ENCODE peak calls at places on chromosomes 11 and 22, in five cellular contexts. S, F, G, B and O are unnamed samples.

GRCh38 chr11:86769219-86769618 is 31.1 kb upstream of the PRSS23 start:
- DNase-seq in S (no peak), F (no peak), G (no peak), B (no peak), O (no peak)

GRCh38 chr11:118621071-118621815 is 13.8 kb downstream of the PHLDB1 start:
- DNase-seq in S (peak), F (no peak), G (peak), B (peak), O (peak)

GRCh38 chr11:75271730-75272129 is 31.2 kb downstream of the TPBGL start:
- DNase-seq in S (no peak), F (no peak), G (peak), B (no peak), O (peak)

GRCh38 chr22:44891293-44891747 is 118.5 kb downstream of the PHF21B start:
- DNase-seq in S (no peak), F (no peak), G (no peak), B (no peak), O (no peak)

GRCh38 chr11:14369598-14369997 is 10.6 kb upstream of the RRAS2 start:
- DNase-seq in S (no peak), F (no peak), G (no peak), B (no peak), O (no peak)

GRCh38 chr22:43862074-43862881 is at the start of gene SULT4A1:
- DNase-seq in S (peak), F (peak), G (no peak), B (peak), O (peak)

GRCh38 chr11:64874308-64874707 is 4.1 kb downstream of the EHD1 start:
- DNase-seq in S (no peak), F (no peak), G (no peak), B (no peak), O (no peak)

GRCh38 chr11:130679247-130679646 is 230.8 kb downstream of the ADAMTS15 start:
- DNase-seq in S (no peak), F (no peak), G (no peak), B (no peak), O (no peak)

GRCh38 chr11:74932169-74932568 is 16.7 kb downstream of the XRRA1 start:
- DNase-seq in S (no peak), F (no peak), G (no peak), B (no peak), O (no peak)

GRCh38 chr22:41517172-41518047 is 26.9 kb downstream of the POLR3H start:
- DNase-seq in S (peak), F (peak), G (no peak), B (no peak), O (peak)

GRCh38 chr11:118175031-118175531 is 1.4 kb downstream of the SCN2B start:
- DNase-seq in S (no peak), F (no peak), G (peak), B (no peak), O (no peak)

GRCh38 chr11:72782081-72782920 is 11.5 kb downstream of the STARD10 start:
- DNase-seq in S (peak), F (no peak), G (no peak), B (no peak), O (peak)

GRCh38 chr22:45413368-45414211 is at the start of the genes RIBC2 and SMC1B:
- DNase-seq in S (peak), F (peak), G (peak), B (peak), O (peak)

GRCh38 chr11:35163209-35163608 is 24.2 kb downstream of the CD44 start:
- DNase-seq in S (no peak), F (no peak), G (no peak), B (no peak), O (no peak)

GRCh38 chr11:72781313-72782080 is 12.3 kb downstream of the STARD10 start:
- DNase-seq in S (peak), F (no peak), G (peak), B (no peak), O (peak)

GRCh38 chr22:36022162-36022561 is 6.5 kb downstream of the RBFOX2 start:
- DNase-seq in S (no peak), F (no peak), G (no peak), B (no peak), O (no peak)

GRCh38 chr22:49004484-49005399 is 822.9 kb downstream of the BRD1 start:
- DNase-seq in S (no peak), F (no peak), G (no peak), B (no peak), O (no peak)

GRCh38 chr11:108069947-108070346 is 51.4 kb upstream of the ACAT1 start:
- DNase-seq in S (no peak), F (no peak), G (no peak), B (no peak), O (no peak)

GRCh38 chr22:37312549-37313183 is 30.4 kb downstream of the CYTH4 start:
- DNase-seq in S (no peak), F (no peak), G (no peak), B (no peak), O (no peak)

GRCh38 chr22:37316875-37317371 is 34.6 kb downstream of the CYTH4 start:
- DNase-seq in S (peak), F (peak), G (peak), B (peak), O (peak)

GRCh38 chr22:37316405-37316804 is 34.1 kb downstream of the CYTH4 start:
- DNase-seq in S (no peak), F (no peak), G (no peak), B (no peak), O (no peak)

GRCh38 chr22:37313376-37314314 is 31.3 kb downstream of the CYTH4 start:
- DNase-seq in S (no peak), F (no peak), G (no peak), B (no peak), O (no peak)

DNA sequence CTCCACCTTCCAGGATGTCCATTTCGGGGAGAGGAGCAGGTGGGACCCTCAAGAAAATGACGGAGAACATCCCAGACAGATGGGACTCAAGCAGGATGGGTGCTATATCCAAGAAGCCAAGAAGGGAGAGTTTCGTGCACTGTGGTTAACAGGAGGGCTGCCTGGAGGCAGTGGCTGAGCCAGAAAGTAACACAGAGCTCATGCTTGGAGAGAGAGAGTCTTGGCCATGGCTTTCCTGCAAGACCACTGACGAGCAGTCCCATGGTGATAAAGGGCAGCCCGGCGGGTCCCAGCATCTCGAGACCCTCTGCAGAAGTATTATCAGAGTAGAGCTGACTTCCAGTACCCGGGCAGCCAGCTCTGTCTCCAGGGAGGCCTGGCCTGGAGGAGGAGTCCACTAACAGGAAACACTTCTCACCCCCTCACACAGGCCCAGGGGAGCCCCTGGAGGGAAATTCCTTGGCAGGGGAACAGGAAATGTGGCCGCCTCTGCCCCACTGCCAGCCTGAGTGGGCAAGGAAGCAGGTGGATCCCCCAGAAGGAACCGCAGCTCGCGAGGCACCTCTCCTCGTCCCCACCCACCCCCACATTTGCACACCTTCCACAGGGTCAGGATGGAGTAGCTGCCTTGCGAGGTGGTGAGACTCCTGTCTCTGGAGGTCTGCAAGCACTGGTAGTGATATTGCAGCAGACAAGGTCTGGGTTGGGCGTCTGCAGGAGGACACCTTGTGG is 32.2 kb downstream of the CYTH4 start:
- DNase-seq in S (no peak), F (no peak), G (no peak), B (no peak), O (no peak)
- H3K4me3 ChIP-seq in S (no peak), F (no peak), G (no peak), B (no peak), O (no peak)

GRCh38 chr11:12245091-12245490 is 132.3 kb upstream of the PARVA start:
- DNase-seq in S (no peak), F (no peak), G (no peak), B (no peak), O (no peak)
- H3K4me3 ChIP-seq in S (no peak), F (no peak), G (no peak), B (no peak), O (no peak)

DNA sequence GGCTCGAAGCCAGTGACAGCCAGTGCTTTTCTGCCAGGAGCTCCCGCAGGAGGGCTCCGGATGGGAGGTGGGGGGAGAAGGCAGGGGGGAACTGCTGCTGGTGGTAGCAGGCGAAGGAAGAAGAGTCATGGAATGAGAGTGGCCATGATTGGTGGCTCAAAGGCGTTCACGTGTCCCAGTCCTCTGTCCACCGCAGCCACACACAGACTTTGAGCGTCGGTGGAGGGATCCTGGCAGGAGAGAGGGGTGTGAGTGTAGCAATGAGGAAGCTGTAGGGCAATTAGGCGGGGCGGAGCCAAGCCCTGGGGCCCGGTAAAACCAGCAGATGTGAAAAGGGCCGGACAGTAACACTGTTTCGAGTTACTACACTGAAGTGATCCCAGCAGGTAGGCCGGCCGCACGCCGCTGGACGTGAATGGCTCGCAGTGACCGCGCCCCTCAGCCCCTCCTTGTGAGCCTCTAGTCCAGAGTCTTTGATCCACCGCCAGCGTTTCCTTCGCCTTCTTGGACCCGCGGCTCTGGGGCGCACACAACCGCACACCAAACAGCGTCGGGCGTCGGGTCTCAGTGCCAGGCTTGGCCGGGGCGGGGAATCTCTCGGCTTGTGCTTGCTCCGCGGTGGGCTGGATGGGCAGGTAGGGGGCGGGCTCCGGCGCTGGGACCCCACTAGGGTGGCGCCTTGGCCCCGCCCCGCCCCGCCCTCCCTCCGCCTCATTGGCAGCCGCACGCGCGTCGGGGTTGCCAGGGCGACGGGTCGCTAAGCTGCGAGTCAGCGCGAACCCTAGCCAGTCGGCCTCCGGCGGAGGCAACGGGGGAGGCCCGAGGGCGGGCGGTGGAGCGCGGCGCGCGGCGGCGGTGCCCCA is at the start of gene LRRC10B:
- DNase-seq in S (peak), F (peak), G (no peak), B (peak), O (peak)
- H3K4me3 ChIP-seq in S (peak), F (peak), G (peak), B (peak), O (peak)

GRCh38 chr22:20022231-20023069 is 1.5 kb downstream of the TANGO2 start:
- DNase-seq in S (no peak), F (no peak), G (no peak), B (no peak), O (no peak)

GRCh38 chr22:20021196-20022181 is 579 bp downstream of the TANGO2 start:
- DNase-seq in S (peak), F (no peak), G (peak), B (no peak), O (peak)

GRCh38 chr22:20025401-20026203 is 4.7 kb downstream of the TANGO2 start:
- DNase-seq in S (no peak), F (no peak), G (no peak), B (no peak), O (no peak)

GRCh38 chr22:20024225-20025087 is 3.5 kb downstream of the TANGO2 start:
- DNase-seq in S (no peak), F (no peak), G (no peak), B (no peak), O (no peak)

GRCh38 chr22:20023214-20023613 is 2.3 kb downstream of the TANGO2 start:
- DNase-seq in S (no peak), F (no peak), G (no peak), B (no peak), O (no peak)
- H3K4me3 ChIP-seq in S (no peak), F (no peak), G (no peak), B (no peak), O (no peak)

DNA sequence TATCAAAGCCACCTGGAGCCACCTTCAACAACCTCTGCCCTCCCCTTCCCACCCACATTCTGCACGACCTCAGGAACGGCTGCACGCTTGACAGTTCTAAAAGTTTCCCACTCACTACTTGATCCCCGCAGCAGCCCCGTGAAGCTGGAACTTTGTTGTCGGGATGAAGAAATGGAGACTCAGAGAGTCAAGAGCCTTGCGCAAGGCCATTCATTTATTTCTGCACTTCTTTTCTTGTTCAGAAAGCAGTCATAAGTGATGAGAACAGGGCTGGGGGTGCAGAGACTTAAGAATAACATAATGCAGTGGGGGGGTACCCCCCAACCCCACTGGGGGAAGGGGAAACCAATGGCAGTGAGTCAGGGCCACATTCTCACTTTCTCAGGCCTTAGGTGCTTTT is 2.2 kb upstream of the ZFTA start:
- DNase-seq in S (peak), F (no peak), G (no peak), B (no peak), O (no peak)
- H3K4me3 ChIP-seq in S (no peak), F (no peak), G (no peak), B (no peak), O (no peak)

GRCh38 chr11:92527467-92527866 is 302.8 kb downstream of the FAT3 start:
- DNase-seq in S (no peak), F (no peak), G (no peak), B (no peak), O (no peak)
- H3K4me3 ChIP-seq in S (no peak), F (no peak), G (no peak), B (no peak), O (no peak)

DNA sequence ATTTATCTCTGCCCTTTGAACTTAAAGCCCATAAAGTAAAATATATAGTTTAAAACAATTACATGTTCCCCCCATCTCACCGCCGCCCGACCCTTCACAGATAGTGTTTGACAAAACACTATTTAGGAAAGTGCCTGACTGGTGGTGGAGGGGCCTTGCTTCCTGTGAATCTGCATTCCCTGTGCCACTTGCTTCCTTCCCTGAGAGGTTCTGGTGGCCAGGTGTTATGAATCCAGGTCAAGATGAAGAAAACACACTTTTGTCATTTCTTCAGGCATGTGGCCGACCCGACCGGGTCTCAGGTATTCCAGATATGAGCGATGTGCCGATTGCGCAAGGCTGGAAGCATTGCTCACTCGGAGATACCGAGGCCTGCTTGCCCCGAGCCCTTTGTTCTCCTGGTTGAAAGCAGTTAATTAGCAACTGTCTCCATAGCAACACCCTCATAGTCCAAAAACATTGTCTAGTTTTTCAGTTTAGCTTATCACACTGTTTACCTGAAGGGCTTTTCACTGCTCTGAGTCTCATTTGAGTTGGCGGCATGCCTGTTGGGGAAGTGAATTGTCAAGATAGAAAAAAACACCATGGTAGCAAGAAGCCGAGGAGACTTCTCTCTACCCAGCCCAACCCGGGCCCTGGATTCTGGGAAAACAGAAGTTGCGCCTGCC is 128.3 kb downstream of the TEAD1 start:
- DNase-seq in S (peak), F (peak), G (peak), B (peak), O (no peak)
- H3K4me3 ChIP-seq in S (peak), F (no peak), G (no peak), B (peak), O (no peak)

GRCh38 chr11:43718373-43718772 is 37.8 kb downstream of the HSD17B12 start:
- DNase-seq in S (no peak), F (no peak), G (no peak), B (no peak), O (no peak)

GRCh38 chr11:43723617-43724016 is 43.1 kb downstream of the HSD17B12 start:
- DNase-seq in S (no peak), F (no peak), G (no peak), B (no peak), O (no peak)
- H3K4me3 ChIP-seq in S (no peak), F (no peak), G (no peak), B (no peak), O (no peak)

GRCh38 chr22:26512149-26512793 is at the start of gene TFIP11:
- DNase-seq in S (peak), F (peak), G (peak), B (peak), O (peak)

GRCh38 chr22:26514419-26515161 is 2.3 kb upstream of the TFIP11 start:
- DNase-seq in S (no peak), F (no peak), G (no peak), B (no peak), O (no peak)

GRCh38 chr22:26515938-26516337 is 3.7 kb upstream of the TFIP11 start:
- DNase-seq in S (no peak), F (no peak), G (no peak), B (no peak), O (no peak)

GRCh38 chr22:26516503-26516902 is 4.2 kb upstream of the TFIP11 start:
- DNase-seq in S (no peak), F (no peak), G (no peak), B (no peak), O (no peak)

DNA sequence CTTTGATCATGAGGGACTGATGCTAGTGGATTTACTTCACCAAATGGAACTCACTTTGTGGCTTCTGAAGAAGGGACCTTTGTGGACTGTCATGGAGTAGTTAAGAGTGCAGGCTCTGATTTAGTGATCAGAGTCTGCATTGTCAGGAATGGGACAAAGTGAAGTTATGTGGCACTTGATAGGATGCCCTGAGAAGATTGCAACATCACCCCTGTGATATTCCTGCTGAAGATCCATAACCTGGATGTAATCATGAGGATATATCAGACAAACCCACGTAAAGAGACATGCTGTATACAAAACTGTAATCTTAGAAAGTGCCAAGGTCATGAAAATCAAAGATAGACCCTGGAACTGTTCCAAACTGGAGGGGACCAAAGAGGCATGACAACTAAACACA is 1.6 kb upstream of the TFIP11 start:
- DNase-seq in S (no peak), F (no peak), G (no peak), B (no peak), O (no peak)
- H3K4me3 ChIP-seq in S (peak), F (no peak), G (no peak), B (peak), O (peak)

GRCh38 chr11:67286621-67287333 is 2.3 kb upstream of the ANKRD13D start:
- DNase-seq in S (no peak), F (no peak), G (peak), B (no peak), O (no peak)
- H3K4me3 ChIP-seq in S (no peak), F (no peak), G (no peak), B (no peak), O (no peak)